ENCODE peak calls at places on chromosome 1, in four cellular contexts. One of them, this sample, is unnamed.

GRCh38 chr1:210516092-210516491 is 187.4 kb downstream of the HHAT start:
- DNase-seq in A172: no peak
- DNase-seq in fibroblast of the conjunctiva: no peak
- DNase-seq in SJSA1: no peak
- DNase-seq in this sample: no peak

GRCh38 chr1:167746013-167746672 is 24.4 kb downstream of the MPZL1 start:
- DNase-seq in fibroblast of the conjunctiva: no peak
- DNase-seq in SJSA1: no peak
- DNase-seq in A172: no peak
- DNase-seq in this sample: no peak

GRCh38 chr1:17162941-17163340 is 42.0 kb upstream of the PADI1 start:
- DNase-seq in A172: peak
- DNase-seq in fibroblast of the conjunctiva: no peak
- DNase-seq in SJSA1: peak
- DNase-seq in this sample: peak

GRCh38 chr1:71339238-71339637 is 258.4 kb upstream of the ZRANB2 start:
- DNase-seq in fibroblast of the conjunctiva: no peak
- DNase-seq in A172: no peak
- DNase-seq in SJSA1: no peak
- DNase-seq in this sample: no peak

GRCh38 chr1:109718495-109718894 is 6.4 kb downstream of the GSTM5 start:
- DNase-seq in fibroblast of the conjunctiva: no peak
- DNase-seq in SJSA1: no peak
- DNase-seq in A172: peak
- DNase-seq in this sample: peak

GRCh38 chr1:181135815-181136737 is 47.6 kb downstream of the IER5 start:
- DNase-seq in SJSA1: peak
- DNase-seq in fibroblast of the conjunctiva: peak
- DNase-seq in A172: peak
- DNase-seq in this sample: peak

GRCh38 chr1:206921772-206922265 is at the start of gene FCMR:
- DNase-seq in SJSA1: no peak
- DNase-seq in fibroblast of the conjunctiva: no peak
- DNase-seq in A172: no peak
- DNase-seq in this sample: no peak

GRCh38 chr1:162028726-162029125 is 5.1 kb upstream of the OLFML2B start:
- DNase-seq in A172: peak
- DNase-seq in SJSA1: no peak
- DNase-seq in fibroblast of the conjunctiva: no peak
- DNase-seq in this sample: no peak

GRCh38 chr1:25617626-25618432 is 1.2 kb downstream of the MAN1C1 start:
- DNase-seq in fibroblast of the conjunctiva: no peak
- DNase-seq in A172: no peak
- DNase-seq in SJSA1: no peak
- DNase-seq in this sample: no peak

GRCh38 chr1:95084317-95085176 is 11.8 kb upstream of the ALG14 start:
- DNase-seq in SJSA1: no peak
- DNase-seq in fibroblast of the conjunctiva: no peak
- DNase-seq in A172: peak
- DNase-seq in this sample: peak

GRCh38 chr1:85502625-85503083 is 37.7 kb upstream of the DDAH1 start:
- DNase-seq in A172: peak
- DNase-seq in SJSA1: peak
- DNase-seq in fibroblast of the conjunctiva: peak
- DNase-seq in this sample: no peak

GRCh38 chr1:171966426-171967220 is 125.3 kb downstream of the DNM3 start:
- DNase-seq in A172: no peak
- DNase-seq in fibroblast of the conjunctiva: no peak
- DNase-seq in SJSA1: no peak
- DNase-seq in this sample: no peak

GRCh38 chr1:46489638-46490602 is at the start of gene DMBX1:
- DNase-seq in fibroblast of the conjunctiva: no peak
- DNase-seq in SJSA1: no peak
- DNase-seq in A172: peak
- DNase-seq in this sample: no peak

GRCh38 chr1:11880181-11880575 is 21.4 kb upstream of the NPPB start:
- DNase-seq in fibroblast of the conjunctiva: no peak
- DNase-seq in SJSA1: no peak
- DNase-seq in A172: no peak
- DNase-seq in this sample: no peak

This sample was measured in RCC 7860.